ENCODE peak calls at places on chromosome 19, in five cellular contexts. U is uterus, V is tibial nerve, J is heart left ventricle, C is HepG2. P is an unnamed sample.
A peak's percentile ranks its signal among the peaks of the same experiment; 100 is the strongest.

GRCh38 chr19:50266896-50267295 is 62.3 kb downstream of the KCNC3 start:
- DNase-seq in U (no peak), C (no peak), J (no peak), V (no peak), P (no peak)

GRCh38 chr19:50252111-50252886 is 48.9 kb downstream of the MYH14 start:
- DNase-seq in J (no peak), V (no peak), U (no peak), C (no peak), P (no peak)

GRCh38 chr19:44604241-44604640 is 9.1 kb upstream of the IGSF23 start:
- DNase-seq in U (no peak), V (no peak), J (no peak), C (no peak), P (no peak)

GRCh38 chr19:33612928-33613327 is 8.8 kb upstream of the CHST8 start:
- DNase-seq in C (no peak), U (no peak), V (no peak), J (no peak), P (no peak)

GRCh38 chr19:12785431-12786011 is 5.8 kb upstream of the JUNB start:
- DNase-seq in V (no peak), U (no peak), J (no peak), C (no peak), P (no peak)

GRCh38 chr19:56806639-56807038 is 33.9 kb downstream of the PEG3 start:
- DNase-seq in V (no peak), J (no peak), C (no peak), U (no peak), P (no peak)

GRCh38 chr19:50315773-50316448 is 13.3 kb downstream of the KCNC3 start:
- DNase-seq in U (no peak), C (no peak), V (no peak), J (no peak), P (no peak)

GRCh38 chr19:17931532-17932191 is 1.2 kb upstream of the CCDC124 start:
- DNase-seq in V (no peak), C (no peak), J (no peak), U (no peak), P (no peak)

GRCh38 chr19:38190061-38190460 is 34.0 kb downstream of the DPF1 start:
- DNase-seq in U (no peak), J (no peak), V (no peak), C (no peak), P (no peak)

GRCh38 chr19:43731854-43732253 is 16.0 kb downstream of the IRGC start:
- DNase-seq in C (no peak), U (no peak), J (no peak), V (no peak), P (no peak)

GRCh38 chr19:18499055-18499775 is 22.7 kb downstream of the ELL start:
- DNase-seq in V (no peak), J (no peak), C (no peak), U (no peak), P (no peak)

GRCh38 chr19:3980353-3981251 is 4.7 kb downstream of the EEF2 start:
- DNase-seq in U (no peak), J (no peak), C (no peak), V (no peak), P (no peak)

GRCh38 chr19:2317300-2317699 is 9.3 kb upstream of the LINGO3 start:
- DNase-seq in J (no peak), U (no peak), C (no peak), V (no peak), P (no peak)

GRCh38 chr19:4396949-4397783 is 3.2 kb downstream of the SH3GL1 start:
- DNase-seq in U (no peak), C (no peak), V (no peak), J (peak; percentile 47), P (no peak)

GRCh38 chr19:45442927-45443461 is 19.3 kb upstream of the ERCC1 start:
- DNase-seq in J (no peak), U (peak; percentile 61), V (peak; percentile 48), C (no peak), P (no peak)

GRCh38 chr19:43618921-43619261 is 538 bp downstream of the ZNF428 start:
- DNase-seq in U (no peak), J (no peak), C (peak; percentile 79), V (no peak), P (no peak)

GRCh38 chr19:19591133-19591825 is 27.2 kb downstream of the PBX4 start:
- DNase-seq in J (no peak), C (peak; percentile 23), U (no peak), V (no peak), P (no peak)
- H3K4me3 ChIP-seq in J (no peak overlapping the region), C (no peak overlapping the region), U (no peak overlapping the region), V (no peak overlapping the region), P (no peak overlapping the region)

DNA sequence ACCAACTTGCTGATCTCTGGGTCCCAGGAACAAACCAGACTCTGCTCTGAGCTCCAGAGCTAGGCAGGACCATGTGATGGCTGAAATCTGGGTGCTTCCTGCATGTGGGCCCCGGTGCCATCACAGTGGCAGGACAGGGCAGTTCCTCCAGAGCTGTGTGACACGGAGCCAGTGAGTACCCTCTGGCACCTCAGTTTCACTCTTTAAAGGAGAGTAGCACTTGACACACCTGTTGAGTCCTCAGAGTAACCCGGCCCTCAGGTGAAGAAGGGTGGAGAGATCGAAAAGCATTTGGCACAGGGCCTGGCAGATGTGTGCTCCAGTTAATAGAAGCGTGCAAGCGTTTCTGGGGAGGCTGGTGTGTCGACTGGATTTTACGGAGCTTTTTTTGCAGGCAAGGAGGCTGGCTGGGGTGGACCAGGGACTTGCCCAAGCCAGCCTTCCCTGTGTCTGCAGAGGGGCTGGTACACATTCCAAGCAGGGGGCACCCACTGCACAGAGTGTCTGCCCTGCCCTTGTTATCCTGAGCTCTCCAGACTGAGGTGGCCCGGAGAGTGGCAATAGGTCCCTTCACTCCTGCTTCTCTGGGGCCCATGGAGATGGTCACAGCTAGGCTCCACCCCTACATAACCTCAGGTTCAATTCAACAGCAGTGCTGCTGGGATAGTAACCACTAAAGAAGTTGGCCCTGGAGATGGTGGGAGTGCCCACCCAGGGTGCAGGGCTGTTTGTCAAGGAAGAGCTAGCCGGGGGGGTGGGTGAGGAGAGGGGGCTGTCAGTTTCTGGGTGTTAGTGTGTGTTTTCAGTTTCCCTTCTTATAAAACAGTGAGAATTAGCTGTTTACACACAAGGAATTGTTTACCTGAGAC is 8.3 kb downstream of the RPS19 start:
- DNase-seq in C (no peak), V (no peak), J (no peak), U (no peak), P (no peak)
- H3K4me1 ChIP-seq in C (peaks cover 67% of the 10 kb centered on the region), V (no peaks in the 10 kb centered on the region), J (no peaks in the 10 kb centered on the region), U (peaks cover 4% of the 10 kb centered on the region), P (peaks cover 11% of the 10 kb centered on the region)

DNA sequence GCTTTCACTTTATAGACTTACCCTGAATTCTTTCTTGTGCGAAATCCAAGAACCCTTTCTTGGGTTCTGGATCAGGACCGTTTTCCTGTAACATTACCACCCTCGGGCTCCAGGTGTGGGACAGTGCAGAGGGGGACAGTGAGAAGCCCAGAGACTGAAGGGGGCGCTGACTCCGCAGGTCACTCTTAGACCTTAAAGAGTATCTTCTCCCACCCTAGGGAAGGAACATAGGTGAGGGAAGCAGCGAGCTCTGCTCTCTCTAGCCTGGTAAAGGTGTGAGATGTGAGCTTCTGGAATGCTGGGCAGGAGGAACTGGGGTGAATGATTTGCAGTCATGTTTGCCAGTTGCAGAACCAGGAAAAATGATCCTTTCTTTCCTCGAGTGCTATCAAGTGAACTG is 80.8 kb upstream of the ZNF507 start:
- DNase-seq in U (no peak), C (no peak), V (no peak), J (no peak), P (no peak)
- TF ChIP-seq POLR2A in U (no peak), C (no peak), V (no peak), J (no peak), P (no peak)

DNA sequence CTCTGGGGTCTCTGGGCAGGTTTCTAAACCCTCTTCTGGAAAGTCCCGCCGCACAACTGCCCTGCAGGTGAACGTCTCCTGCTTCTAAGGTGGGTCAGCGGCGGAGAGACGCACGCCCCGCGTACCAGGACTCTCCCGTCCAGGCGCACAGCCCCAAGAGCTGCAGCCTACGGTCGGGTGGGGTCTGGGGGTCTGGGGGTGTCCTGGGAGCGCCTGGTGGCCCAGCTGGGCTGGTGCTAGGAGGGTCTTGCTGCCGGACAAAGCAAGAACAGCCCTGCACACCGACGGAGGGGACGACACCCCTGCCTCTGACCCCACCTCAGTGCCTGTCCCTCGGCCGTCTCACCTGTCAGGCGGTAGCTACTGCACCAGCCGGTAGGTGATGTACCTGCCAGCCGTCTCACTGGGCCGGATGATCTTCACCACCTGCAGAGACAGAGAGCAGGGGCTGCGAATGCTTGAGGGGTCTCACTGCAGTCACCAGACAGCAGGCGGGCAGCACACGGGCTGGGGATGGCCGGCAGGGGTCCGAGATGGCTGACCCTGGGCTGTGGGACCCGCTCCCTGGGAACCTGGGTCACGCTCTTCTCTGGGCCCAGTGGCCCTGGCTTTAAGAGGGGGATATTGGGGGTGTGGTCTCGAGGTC is 5.9 kb downstream of the POLR2E start:
- DNase-seq in J (no peak), U (no peak), V (no peak), C (no peak), P (no peak)
- H3K4me3 ChIP-seq in J (no peak overlapping the region), U (no peak overlapping the region), V (no peak overlapping the region), C (no peak overlapping the region), P (no peak overlapping the region)

GRCh38 chr19:49113762-49114629 is at the start of gene LIN7B:
- DNase-seq in U (peak; percentile 40), J (peak; percentile 85), V (no peak), C (peak; percentile 67), P (no peak)
- H3K4me1 ChIP-seq in U (peaks cover 5% of the 10 kb centered on the region), J (peaks cover 25% of the 10 kb centered on the region), V (no peaks in the 10 kb centered on the region), C (peaks cover 51% of the 10 kb centered on the region), P (no peaks in the 10 kb centered on the region)

DNA sequence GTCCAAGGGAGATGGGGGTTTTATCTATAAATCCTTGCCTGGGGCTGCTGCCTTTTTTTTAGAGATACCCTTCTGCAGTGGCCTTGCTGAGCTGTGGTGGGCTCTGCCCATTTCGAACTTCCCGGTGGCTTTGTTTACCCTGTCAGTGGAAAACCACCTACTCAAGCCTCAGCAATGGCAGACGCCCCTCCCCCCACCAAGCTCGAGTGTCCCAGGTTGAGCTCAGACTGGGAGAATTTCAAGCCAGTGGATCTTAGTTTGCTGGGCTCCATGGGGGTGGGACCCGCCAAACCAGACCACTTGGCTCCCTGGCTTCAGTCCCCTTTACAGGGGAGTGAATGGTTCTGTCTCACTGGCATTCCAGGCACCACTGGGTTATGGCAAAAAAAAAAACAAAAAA is 21.6 kb downstream of the LGALS13 start:
- DNase-seq in J (no peak), C (no peak), V (no peak), U (no peak), P (no peak)
- TF ChIP-seq POLR2A in J (no peak), C (no peak), V (no peak), U (no peak), P (no peak)

GRCh38 chr19:41706741-41707501 is 1.5 kb upstream of the CEACAM5 start:
- DNase-seq in J (peak; percentile 67), C (peak; percentile 64), U (no peak), V (no peak), P (no peak)
- H3K4me3 ChIP-seq in J (no peak overlapping the region), C (no peak overlapping the region), U (no peak overlapping the region), V (no peak overlapping the region), P (no peak overlapping the region)

DNA sequence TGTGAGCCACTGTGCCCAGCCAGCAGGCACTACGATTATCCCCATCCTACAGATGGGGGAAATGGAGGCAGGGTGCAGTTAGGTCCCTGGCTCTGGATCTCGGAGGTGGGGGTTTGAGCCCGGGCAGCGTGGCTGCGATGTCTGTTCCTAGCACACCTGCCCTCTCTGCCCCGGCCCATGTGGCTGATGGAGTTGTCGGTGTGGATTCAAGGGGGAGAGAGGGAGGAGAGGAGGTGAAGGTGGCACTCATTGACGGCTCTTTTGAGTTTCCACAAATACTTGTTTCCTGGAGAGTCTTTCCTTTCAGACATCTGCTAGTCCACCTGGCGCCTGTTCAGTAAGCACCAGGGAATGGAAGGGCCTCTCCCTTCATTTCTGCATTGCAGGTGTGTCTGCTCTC is 69.8 kb downstream of the ARHGEF18 start:
- DNase-seq in V (no peak), C (no peak), U (no peak), J (no peak), P (no peak)
- H3K4me1 ChIP-seq in V (no peaks in the 10 kb centered on the region), C (peaks cover 14% of the 10 kb centered on the region), U (no peaks in the 10 kb centered on the region), J (no peaks in the 10 kb centered on the region), P (no peaks in the 10 kb centered on the region)

GRCh38 chr19:20776083-20777076 is at the start of gene ZNF66:
- DNase-seq in V (peak; percentile 97), J (peak; percentile 97), C (peak; percentile 96), U (peak; percentile 97), P (peak; percentile 97)
- TF ChIP-seq POLR2A in V (peak; percentile 18), J (peak; percentile 82), C (peak; percentile 90), U (peak; percentile 54), P (no peak)